ENCODE peak calls at places on chromosome 7, in eight cellular contexts. A is body of pancreas, O is WERI-Rb-1, L is lower lobe of right lung, G is SK-N-SH, J is thoracic aorta, B is astrocyte, F is K562. W is an unnamed sample.

GRCh38 chr7:3280445-3280844 is 20.6 kb upstream of the SDK1 start:
- DNase-seq in F (no peak), A (no peak), J (no peak), G (no peak), O (no peak), L (no peak), B (peak; percentile 70), W (no peak)

GRCh38 chr7:122885583-122886356 is 490 bp downstream of the CADPS2 start:
- DNase-seq in L (peak; percentile 45), F (peak; percentile 27), G (peak; percentile 79), O (peak; percentile 57), B (peak; percentile 26), A (peak; percentile 39), J (no peak), W (peak; percentile 69)

GRCh38 chr7:82049442-82049841 is 279.6 kb upstream of the HGF start:
- DNase-seq in J (no peak), L (no peak), G (peak; percentile 33), A (no peak), O (no peak), F (no peak), B (peak; percentile 8), W (no peak)

GRCh38 chr7:153886121-153886505 is 166.1 kb upstream of the DPP6 start:
- DNase-seq in L (no peak), A (no peak), F (no peak), G (no peak), B (no peak), J (no peak), O (no peak), W (no peak)

GRCh38 chr7:102426268-102427031 is 6.9 kb upstream of the ORAI2 start:
- DNase-seq in G (no peak), J (no peak), L (peak; percentile 71), O (no peak), B (no peak), F (no peak), A (no peak), W (no peak)

GRCh38 chr7:73766556-73767229 is 3.4 kb downstream of the CLDN3 start:
- DNase-seq in A (no peak), J (no peak), F (no peak), L (no peak), O (no peak), B (no peak), G (no peak), W (no peak)

GRCh38 chr7:31120800-31121513 is 68.8 kb downstream of the ADCYAP1R1 start:
- DNase-seq in O (no peak), F (no peak), B (no peak), J (no peak), A (no peak), L (no peak), G (no peak), W (no peak)

GRCh38 chr7:41788556-41788955 is 85.7 kb upstream of the INHBA start:
- DNase-seq in L (no peak), O (no peak), F (no peak), G (no peak), B (no peak), A (no peak), J (no peak), W (no peak)

GRCh38 chr7:39721919-39722597 is 98.7 kb downstream of the RALA start:
- DNase-seq in G (no peak), A (no peak), B (no peak), J (no peak), F (peak; percentile 64), O (no peak), L (no peak), W (no peak)

GRCh38 chr7:5526190-5527037 is 102.8 kb upstream of the TNRC18 start:
- DNase-seq in B (no peak), J (no peak), G (peak; percentile 31), L (no peak), O (no peak), F (no peak), A (peak; percentile 35), W (peak; percentile 58)

GRCh38 chr7:46007194-46007593 is 86.1 kb upstream of the IGFBP3 start:
- DNase-seq in J (no peak), O (no peak), B (peak; percentile 39), F (no peak), L (no peak), G (no peak), A (no peak), W (no peak)

GRCh38 chr7:130887182-130888016 is 153.4 kb upstream of the KLF14 start:
- DNase-seq in B (peak; percentile 87), J (no peak), A (no peak), F (no peak), L (no peak), O (no peak), G (no peak), W (no peak)

GRCh38 chr7:105493928-105494325 is 28.1 kb downstream of the PUS7 start:
- DNase-seq in G (no peak), O (no peak), F (no peak), B (peak; percentile 94), J (no peak), A (no peak), L (no peak), W (no peak)

GRCh38 chr7:105493196-105493927 is 28.7 kb downstream of the PUS7 start:
- DNase-seq in G (no peak), L (no peak), F (no peak), J (no peak), O (no peak), A (no peak), B (peak; percentile 19), W (no peak)

GRCh38 chr7:105502173-105502572 is 19.9 kb downstream of the PUS7 start:
- DNase-seq in F (no peak), J (no peak), L (no peak), O (no peak), G (no peak), A (no peak), B (no peak), W (no peak)

GRCh38 chr7:105496501-105496900 is 25.6 kb downstream of the PUS7 start:
- DNase-seq in O (no peak), F (no peak), A (no peak), B (peak; percentile 81), L (no peak), J (no peak), G (no peak), W (no peak)

DNA sequence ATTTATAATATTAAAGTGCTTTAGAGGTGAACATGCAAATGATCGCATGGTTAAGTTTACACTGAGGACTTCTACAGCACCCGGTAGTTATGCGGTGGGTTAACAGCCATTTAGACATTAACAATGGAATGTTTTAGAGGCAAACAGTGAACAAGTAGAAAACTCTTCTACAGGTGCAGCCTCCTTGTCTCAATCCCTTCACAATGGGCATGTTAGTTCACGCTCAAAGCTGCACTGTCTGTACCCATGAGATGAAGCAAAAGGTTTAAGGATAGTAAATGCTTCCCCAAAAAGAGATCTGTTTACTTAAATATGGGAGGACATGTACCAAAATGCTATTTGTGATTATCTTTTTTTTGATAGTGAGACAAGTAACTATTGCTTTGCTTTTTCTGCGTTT is 25.1 kb downstream of the PUS7 start:
- DNase-seq in A (no peak), O (no peak), G (no peak), B (no peak), F (no peak), L (no peak), J (no peak), W (no peak)
- H3K27ac ChIP-seq in A (no peak overlapping the region), O (no peak overlapping the region), G (peak overlapping the region; percentile 17), B (peak overlapping the region; percentile 70), F (no peak overlapping the region), L (no peak overlapping the region), J (no peak overlapping the region), W (no peak overlapping the region)

DNA sequence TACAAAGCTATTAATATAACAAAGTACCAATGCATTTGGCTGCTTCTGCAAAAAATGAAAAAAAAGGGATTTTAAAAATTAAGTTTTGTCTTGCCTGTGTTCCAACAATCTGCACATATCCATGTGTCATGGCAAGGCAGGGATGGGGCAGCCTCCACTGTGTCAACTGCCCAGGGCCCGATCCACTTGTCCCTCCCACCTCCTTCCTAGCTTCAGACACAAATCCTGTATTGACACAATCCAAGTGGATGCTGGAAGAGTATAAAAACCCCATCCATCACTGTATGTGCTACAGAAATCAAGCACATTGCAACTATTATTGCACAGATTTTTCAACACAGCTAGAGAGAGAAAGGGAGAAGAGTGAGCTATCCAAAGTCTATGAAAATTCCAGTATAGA is 106.5 kb downstream of the ELMO1 start:
- DNase-seq in G (no peak), B (no peak), F (no peak), L (no peak), J (no peak), O (no peak), A (no peak), W (no peak)
- H3K4me3 ChIP-seq in G (no peak overlapping the region), B (no peak overlapping the region), F (peak overlapping the region; percentile 11), L (peak overlapping the region; percentile 45), J (peak overlapping the region; percentile 56), O (no peak overlapping the region), A (no peak overlapping the region), W (no peak overlapping the region)

GRCh38 chr7:139430443-139430842 is 53.0 kb downstream of the KLRG2 start:
- DNase-seq in A (no peak), F (no peak), G (no peak), B (no peak), L (no peak), J (no peak), O (no peak), W (no peak)

GRCh38 chr7:139427788-139428187 is 55.7 kb downstream of the KLRG2 start:
- DNase-seq in G (no peak), A (no peak), J (no peak), O (no peak), F (no peak), B (no peak), L (no peak), W (no peak)

GRCh38 chr7:139431010-139431409 is 52.5 kb downstream of the KLRG2 start:
- DNase-seq in G (no peak), J (no peak), F (no peak), B (no peak), O (no peak), A (peak; percentile 59), L (no peak), W (no peak)

GRCh38 chr7:139427029-139427420 is 56.4 kb downstream of the KLRG2 start:
- DNase-seq in A (no peak), L (no peak), G (no peak), O (no peak), J (no peak), F (no peak), B (no peak), W (no peak)

DNA sequence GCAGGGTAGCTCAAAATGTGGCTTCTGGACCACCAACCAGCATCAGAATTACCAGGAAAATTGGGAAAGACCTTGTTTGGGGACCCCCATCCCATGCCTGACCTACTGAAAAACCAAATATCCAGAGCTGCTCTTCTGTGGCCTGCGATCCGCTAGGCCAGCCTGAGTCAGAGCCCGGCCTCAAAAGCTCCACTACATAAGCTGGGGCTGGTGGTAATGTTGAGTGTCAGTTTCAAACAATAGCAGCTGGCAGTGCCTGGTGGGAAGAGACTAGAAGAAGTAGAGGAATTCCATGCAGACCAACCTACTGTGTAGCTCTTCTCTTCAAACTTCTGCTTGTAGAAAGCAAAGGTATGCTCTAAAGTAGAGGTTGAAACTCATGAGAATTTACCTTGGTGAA is 52.0 kb downstream of the KLRG2 start:
- DNase-seq in O (no peak), L (no peak), A (peak; percentile 21), J (no peak), B (peak; percentile 23), G (no peak), F (no peak), W (no peak)
- H3K27ac ChIP-seq in O (no peak overlapping the region), L (no peak overlapping the region), A (peak overlapping the region; percentile 62), J (peak overlapping the region; percentile 98), B (no peak overlapping the region), G (no peak overlapping the region), F (no peak overlapping the region), W (peak overlapping the region; percentile 65)

DNA sequence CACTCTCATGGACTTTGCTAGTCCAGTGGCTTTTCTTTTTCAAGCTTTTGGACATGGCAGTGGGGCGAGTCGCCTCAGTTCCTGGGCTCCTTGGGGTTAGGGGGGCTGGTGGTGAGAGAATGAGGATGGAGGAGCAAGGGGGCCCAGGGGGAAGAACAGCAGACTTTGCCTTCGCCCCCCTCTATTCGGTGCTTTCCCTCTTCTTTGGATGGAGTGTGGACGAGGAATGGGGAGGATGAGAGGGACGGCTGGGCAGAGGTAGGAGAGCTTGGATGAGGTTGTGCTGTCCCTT is 255 bp downstream of the MAGI2 start:
- DNase-seq in F (no peak), L (no peak), G (no peak), O (no peak), B (no peak), J (no peak), A (no peak), W (no peak)
- H3K4me3 ChIP-seq in F (no peak overlapping the region), L (peak overlapping the region; percentile 72), G (peak overlapping the region; percentile 66), O (peak overlapping the region; percentile 96), B (peak overlapping the region; percentile 80), J (peak overlapping the region; percentile 90), A (no peak overlapping the region), W (peak overlapping the region; percentile 79)

W was measured in GM23338.